ENCODE peak calls at places on chromosomes 16 and 17, in six cellular contexts. U, T, C, D, J and Q are unnamed samples.

GRCh38 chr16:27243725-27244362 is 24.7 kb downstream of the NSMCE1 start:
- DNase-seq in U (no peak), T (no peak), C (no peak), D (no peak), J (no peak), Q (no peak)

GRCh38 chr17:17675416-17675815 is 5.8 kb upstream of the RAI1 start:
- DNase-seq in U (no peak), T (no peak), C (no peak), D (no peak), J (no peak), Q (no peak)

GRCh38 chr16:60392380-60392779 is 1643.9 kb downstream of the CDH8 start:
- DNase-seq in U (no peak), T (no peak), C (no peak), D (no peak), J (no peak), Q (no peak)

GRCh38 chr17:1998426-1998784 is 26.7 kb downstream of the RTN4RL1 start:
- DNase-seq in U (no peak), T (no peak), C (no peak), D (no peak), J (peak), Q (no peak)

GRCh38 chr17:41824086-41824485 is 11.3 kb downstream of the FKBP10 start:
- DNase-seq in U (no peak), T (no peak), C (no peak), D (no peak), J (no peak), Q (no peak)

GRCh38 chr17:46020023-46020735 is 21.1 kb downstream of the STH start:
- DNase-seq in U (no peak), T (no peak), C (peak), D (no peak), J (no peak), Q (peak)

GRCh38 chr17:18066866-18067265 is 20.9 kb upstream of the DRG2 start:
- DNase-seq in U (no peak), T (no peak), C (no peak), D (no peak), J (no peak), Q (no peak)

GRCh38 chr16:57092786-57093301 is 461 bp downstream of the CPNE2 start:
- DNase-seq in U (peak), T (no peak), C (no peak), D (no peak), J (peak), Q (peak)

GRCh38 chr17:82055965-82056728 is 4.4 kb downstream of the GPS1 start:
- DNase-seq in U (no peak), T (no peak), C (no peak), D (no peak), J (no peak), Q (no peak)

GRCh38 chr17:76538941-76539340 is 903 bp upstream of the PRCD start:
- DNase-seq in U (no peak), T (no peak), C (no peak), D (no peak), J (no peak), Q (no peak)

GRCh38 chr17:65035704-65036103 is 20.8 kb downstream of the GNA13 start:
- DNase-seq in U (no peak), T (no peak), C (no peak), D (no peak), J (no peak), Q (no peak)
- TF ChIP-seq GABPA in U (no peak), T (no peak), C (no peak), D (no peak), J (no peak), Q (no peak)

GRCh38 chr17:12021604-12022003 is 927 bp downstream of the MAP2K4 start:
- DNase-seq in U (no peak), T (no peak), C (no peak), D (no peak), J (no peak), Q (no peak)
- H3K4me3 ChIP-seq in U (peak), T (peak), C (peak), D (peak), J (peak), Q (peak)

GRCh38 chr16:86221085-86221484 is 289.2 kb upstream of the FOXF1 start:
- DNase-seq in U (no peak), T (no peak), C (no peak), D (no peak), J (no peak), Q (no peak)
- TF ChIP-seq POLR2AphosphoS5 in U (no peak), T (no peak), C (no peak), D (no peak), J (no peak), Q (no peak)

DNA sequence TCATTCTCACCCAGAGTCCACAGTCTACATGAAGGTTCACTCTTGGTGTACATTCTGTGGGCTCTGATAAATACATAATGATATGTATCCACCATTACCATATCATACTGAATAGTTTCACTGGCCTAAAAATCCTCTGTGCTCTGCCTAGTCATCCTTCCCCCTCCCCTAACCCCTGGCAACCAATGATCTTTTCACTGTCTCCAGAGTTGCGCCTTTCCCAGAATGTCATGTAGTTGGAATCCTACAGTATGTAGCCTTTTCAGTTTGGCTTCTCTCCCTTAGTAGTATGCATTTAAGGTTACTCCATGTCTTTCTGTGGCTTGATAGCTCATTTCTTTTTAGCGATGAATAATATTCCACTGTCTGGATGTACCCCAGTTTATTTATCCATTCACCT is 101.3 kb downstream of the NOG start:
- DNase-seq in U (no peak), T (no peak), C (no peak), D (no peak), J (no peak), Q (no peak)
- TF ChIP-seq GABPA in U (no peak), T (no peak), C (no peak), D (no peak), J (no peak), Q (no peak)

GRCh38 chr17:8039611-8040168 is 831 bp downstream of the ALOX15B start:
- DNase-seq in U (no peak), T (no peak), C (no peak), D (no peak), J (no peak), Q (no peak)
- H3K4me3 ChIP-seq in U (no peak), T (no peak), C (no peak), D (peak), J (no peak), Q (no peak)

DNA sequence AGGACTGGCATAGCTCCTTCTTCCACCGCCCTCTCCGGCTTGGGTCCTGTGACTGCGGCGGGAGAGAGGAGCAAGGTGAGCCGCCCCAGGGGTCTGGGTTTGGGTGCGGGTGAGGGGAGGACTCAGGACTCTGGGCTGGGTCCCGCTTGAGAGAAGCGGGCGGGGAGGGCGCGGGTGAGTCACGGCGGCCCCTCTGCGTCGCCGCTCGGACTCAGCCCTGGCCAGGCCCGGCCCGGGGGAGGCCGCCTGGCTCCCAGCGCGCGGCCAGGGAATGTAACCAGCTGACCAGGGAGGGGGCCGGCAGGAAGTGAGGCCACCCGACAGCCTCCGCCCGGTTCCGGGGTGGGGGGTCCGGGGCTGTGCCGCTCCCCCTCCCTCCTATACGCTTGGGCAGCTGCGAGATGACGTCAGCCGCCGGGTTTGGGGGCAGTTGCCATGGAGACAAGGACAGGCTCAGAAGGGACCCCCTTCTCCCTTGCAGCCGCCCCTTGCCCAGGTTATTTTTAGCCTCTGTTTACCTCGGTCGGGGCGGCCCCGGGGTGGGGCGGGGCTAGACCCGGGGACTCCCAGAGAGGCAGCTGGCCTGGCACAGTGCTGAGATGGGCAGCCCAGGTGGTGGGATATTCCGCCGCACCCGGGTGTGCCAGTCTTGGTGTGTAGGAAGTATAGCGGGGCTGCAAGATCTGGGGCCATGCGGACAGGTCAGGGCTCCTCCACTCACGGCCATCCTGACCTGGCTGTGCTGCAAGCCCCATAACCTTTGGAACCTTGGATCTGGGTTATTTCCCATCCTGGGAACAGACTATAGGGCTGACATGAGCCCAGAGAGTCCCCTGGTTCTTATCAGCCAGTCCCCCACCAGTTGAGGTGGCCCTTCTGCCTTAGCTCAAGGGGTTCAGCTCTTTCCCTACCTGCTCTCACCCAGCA is 1.6 kb downstream of the RIPOR1 start:
- DNase-seq in U (peak), T (no peak), C (no peak), D (no peak), J (peak), Q (no peak)
- TF ChIP-seq POLR2AphosphoS5 in U (no peak), T (no peak), C (no peak), D (no peak), J (no peak), Q (no peak)

DNA sequence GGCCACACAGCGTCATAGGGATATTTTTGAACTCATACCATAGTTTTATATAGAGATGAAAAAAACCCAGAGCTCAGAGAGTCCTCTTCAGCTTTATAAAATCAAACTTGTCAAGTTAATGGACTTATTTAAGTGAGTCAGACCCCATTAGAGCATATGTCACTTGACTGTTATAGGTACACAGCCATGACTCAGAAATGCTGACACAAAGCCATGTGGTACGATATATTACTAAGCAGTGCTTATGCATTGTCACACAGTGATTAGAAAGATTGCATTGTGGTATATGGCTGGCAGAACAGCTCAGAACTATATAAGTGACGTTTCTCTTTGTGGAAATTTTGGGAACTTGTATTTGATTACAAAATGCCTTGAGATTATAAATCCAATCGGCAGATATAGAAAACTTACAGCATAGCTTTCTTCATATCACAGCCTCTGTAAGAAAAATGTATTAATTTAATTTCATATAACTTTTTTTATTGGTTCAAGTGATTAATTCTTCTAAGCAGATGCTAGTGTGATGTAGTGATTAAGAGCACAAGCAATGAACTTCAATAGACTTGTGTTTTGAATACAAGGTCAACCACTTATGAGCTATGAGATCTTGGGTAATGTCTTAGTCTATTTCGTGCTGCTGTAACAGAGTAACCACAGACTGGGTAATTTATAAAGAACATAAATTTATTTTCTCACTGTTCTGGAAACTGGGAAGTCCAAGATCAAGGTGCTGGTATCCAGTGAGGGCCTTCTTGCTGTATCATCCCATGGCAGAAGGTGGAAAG is 25.8 kb upstream of the GINS3 start:
- DNase-seq in U (peak), T (peak), C (no peak), D (no peak), J (no peak), Q (no peak)
- TF ChIP-seq GABPA in U (no peak), T (no peak), C (no peak), D (no peak), J (no peak), Q (no peak)

GRCh38 chr17:7025240-7025639 is 2.4 kb downstream of the BCL6B start:
- DNase-seq in U (no peak), T (no peak), C (no peak), D (no peak), J (no peak), Q (no peak)
- H3K4me3 ChIP-seq in U (no peak), T (no peak), C (no peak), D (no peak), J (no peak), Q (no peak)